ENCODE peak calls at places on chromosomes 7 and 10, in eight cellular contexts. One of them, this sample, is unnamed.
A peak's percentile ranks its signal among the peaks of the same experiment; 100 is the strongest.

GRCh38 chr10:12471135-12471534 is 121.8 kb downstream of the CAMK1D start:
- DNase-seq in GM12878: no peak
- DNase-seq in OCI-LY7: no peak
- DNase-seq in PC-3: no peak
- DNase-seq in GM23248: no peak
- DNase-seq in GM23338: no peak
- DNase-seq in astrocyte: no peak
- DNase-seq in neural progenitor cell: no peak
- DNase-seq in this sample: no peak

GRCh38 chr10:64733980-64734379 is 1212.8 kb downstream of the REEP3 start:
- DNase-seq in OCI-LY7: peak; percentile 0
- DNase-seq in PC-3: peak; percentile 86
- DNase-seq in GM23338: peak; percentile 47
- DNase-seq in GM12878: no peak
- DNase-seq in GM23248: no peak
- DNase-seq in astrocyte: no peak
- DNase-seq in neural progenitor cell: peak; percentile 54
- DNase-seq in this sample: peak; percentile 85

GRCh38 chr7:36336380-36336779 is 53.3 kb upstream of the ANLN start:
- DNase-seq in astrocyte: no peak
- DNase-seq in GM12878: no peak
- DNase-seq in OCI-LY7: no peak
- DNase-seq in GM23248: no peak
- DNase-seq in neural progenitor cell: no peak
- DNase-seq in GM23338: no peak
- DNase-seq in PC-3: no peak
- DNase-seq in this sample: no peak

GRCh38 chr10:63064706-63065105 is 68.4 kb upstream of the NRBF2 start:
- DNase-seq in GM12878: no peak
- DNase-seq in neural progenitor cell: peak; percentile 39
- DNase-seq in PC-3: peak; percentile 74
- DNase-seq in GM23338: no peak
- DNase-seq in astrocyte: peak; percentile 76
- DNase-seq in GM23248: peak; percentile 37
- DNase-seq in OCI-LY7: no peak
- DNase-seq in this sample: no peak

GRCh38 chr10:43128958-43129706 is 9.1 kb upstream of the CSGALNACT2 start:
- DNase-seq in astrocyte: peak; percentile 98
- DNase-seq in GM23248: peak; percentile 96
- DNase-seq in GM12878: no peak
- DNase-seq in neural progenitor cell: no peak
- DNase-seq in OCI-LY7: no peak
- DNase-seq in GM23338: no peak
- DNase-seq in PC-3: peak; percentile 84
- DNase-seq in this sample: no peak

GRCh38 chr7:55307123-55307916 is 57.8 kb upstream of the LANCL2 start:
- DNase-seq in GM12878: no peak
- DNase-seq in neural progenitor cell: peak; percentile 34
- DNase-seq in astrocyte: peak; percentile 21
- DNase-seq in OCI-LY7: no peak
- DNase-seq in PC-3: no peak
- DNase-seq in GM23338: peak; percentile 51
- DNase-seq in GM23248: peak; percentile 38
- DNase-seq in this sample: no peak

GRCh38 chr7:80711521-80711920 is 73.1 kb downstream of the CD36 start:
- DNase-seq in GM23248: peak; percentile 90
- DNase-seq in GM12878: no peak
- DNase-seq in OCI-LY7: no peak
- DNase-seq in GM23338: no peak
- DNase-seq in neural progenitor cell: no peak
- DNase-seq in PC-3: peak; percentile 49
- DNase-seq in astrocyte: peak; percentile 53
- DNase-seq in this sample: no peak

GRCh38 chr7:46854958-46855473 is 726.9 kb downstream of the TNS3 start:
- DNase-seq in GM12878: no peak
- DNase-seq in GM23248: peak; percentile 86
- DNase-seq in astrocyte: peak; percentile 63
- DNase-seq in neural progenitor cell: no peak
- DNase-seq in GM23338: no peak
- DNase-seq in OCI-LY7: no peak
- DNase-seq in PC-3: no peak
- DNase-seq in this sample: no peak

GRCh38 chr7:2260820-2261219 is 18.8 kb downstream of the NUDT1 start:
- DNase-seq in astrocyte: no peak
- DNase-seq in GM23338: no peak
- DNase-seq in neural progenitor cell: no peak
- DNase-seq in OCI-LY7: no peak
- DNase-seq in GM12878: no peak
- DNase-seq in PC-3: peak; percentile 98
- DNase-seq in GM23248: no peak
- DNase-seq in this sample: no peak

DNA sequence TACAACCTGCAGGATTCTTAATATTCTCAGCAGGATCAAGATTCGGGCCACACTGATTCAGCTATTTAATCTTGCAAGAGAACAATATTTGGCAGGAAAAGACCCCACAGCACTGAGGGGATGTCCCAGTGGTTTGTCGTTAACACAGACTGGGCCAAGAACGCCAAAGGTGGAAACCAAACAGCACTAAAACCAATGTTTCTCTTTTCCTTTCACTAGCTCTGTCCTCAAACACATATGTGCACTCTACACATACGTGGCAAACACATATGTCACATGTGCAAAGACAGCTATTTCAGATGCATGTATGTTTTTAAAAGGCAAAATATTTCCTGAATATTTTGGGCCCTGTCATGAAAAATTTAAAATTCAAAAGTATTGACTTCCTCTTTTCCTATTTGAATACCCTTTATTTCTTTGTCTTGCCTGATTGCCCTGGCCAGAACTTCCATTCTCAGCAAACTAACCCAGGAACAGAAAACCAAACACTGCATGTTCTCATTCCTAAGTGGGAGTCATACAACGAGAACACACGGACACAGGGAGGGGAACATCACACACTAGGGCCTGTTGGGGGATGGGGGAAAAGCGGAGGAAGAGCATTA is 51.7 kb upstream of the NEBL start:
- DNase-seq in neural progenitor cell: no peak
- DNase-seq in GM23338: no peak
- DNase-seq in GM12878: no peak
- DNase-seq in astrocyte: no peak
- DNase-seq in OCI-LY7: peak; percentile 25
- DNase-seq in GM23248: no peak
- DNase-seq in PC-3: no peak
- DNase-seq in this sample: no peak
- H3K4me3 ChIP-seq in neural progenitor cell: no peak overlapping the region
- H3K4me3 ChIP-seq in GM23338: no peak overlapping the region
- H3K4me3 ChIP-seq in GM12878: peak overlapping the region; percentile 55
- H3K4me3 ChIP-seq in astrocyte: no peak overlapping the region
- H3K4me3 ChIP-seq in OCI-LY7: peak overlapping the region; percentile 58
- H3K4me3 ChIP-seq in GM23248: no peak overlapping the region
- H3K4me3 ChIP-seq in PC-3: no peak overlapping the region
- H3K4me3 ChIP-seq in this sample: no peak overlapping the region

GRCh38 chr7:152743600-152743999 is 16.0 kb upstream of the ACTR3B start:
- DNase-seq in OCI-LY7: no peak
- DNase-seq in PC-3: no peak
- DNase-seq in GM23248: no peak
- DNase-seq in GM12878: no peak
- DNase-seq in astrocyte: no peak
- DNase-seq in GM23338: no peak
- DNase-seq in neural progenitor cell: no peak
- DNase-seq in this sample: no peak
- H2AFZ ChIP-seq in OCI-LY7: no peak overlapping the region
- H2AFZ ChIP-seq in PC-3: no peak overlapping the region
- H2AFZ ChIP-seq in GM23248: no peak overlapping the region
- H2AFZ ChIP-seq in GM12878: no peak overlapping the region
- H2AFZ ChIP-seq in astrocyte: no peak overlapping the region
- H2AFZ ChIP-seq in GM23338: no peak overlapping the region
- H2AFZ ChIP-seq in neural progenitor cell: no peak overlapping the region
- H2AFZ ChIP-seq in this sample: no peak overlapping the region

DNA sequence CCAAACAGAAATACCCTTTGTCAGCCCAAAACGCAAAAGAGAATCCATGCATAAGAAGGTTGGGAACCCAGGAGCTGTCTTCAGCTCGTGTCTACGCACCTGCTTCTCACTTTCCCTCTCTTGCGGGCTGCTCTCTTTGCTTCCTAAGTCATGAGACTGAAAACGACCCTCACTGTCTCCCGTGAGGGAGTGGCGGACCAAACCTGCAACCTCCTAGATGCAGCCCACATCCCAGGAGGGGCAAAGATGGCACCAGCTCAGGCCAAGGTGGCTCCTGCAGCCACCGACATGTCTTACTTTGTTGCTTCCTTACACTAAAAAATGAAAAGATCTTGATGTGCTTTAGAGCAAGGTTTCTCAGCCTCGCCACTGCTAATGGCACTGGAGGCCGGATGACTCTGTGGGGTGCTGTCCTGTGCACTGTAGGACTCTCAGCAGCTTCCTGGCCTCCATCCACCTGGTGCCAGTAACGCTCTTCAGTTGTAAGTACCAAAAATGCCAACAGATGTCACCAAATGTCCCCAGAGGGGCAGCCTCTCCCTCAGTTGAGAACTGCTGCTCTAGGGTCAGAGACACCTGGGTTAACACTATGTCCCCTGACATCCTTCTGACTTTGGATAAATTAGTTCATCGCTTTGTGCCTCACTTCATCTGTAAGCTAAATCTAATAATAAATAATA is 179.8 kb upstream of the PFKP start:
- DNase-seq in GM23248: no peak
- DNase-seq in PC-3: no peak
- DNase-seq in GM12878: no peak
- DNase-seq in GM23338: no peak
- DNase-seq in astrocyte: no peak
- DNase-seq in OCI-LY7: no peak
- DNase-seq in neural progenitor cell: no peak
- DNase-seq in this sample: peak; percentile 89
- H3K27ac ChIP-seq in GM23248: no peak overlapping the region
- H3K27ac ChIP-seq in PC-3: no peak overlapping the region
- H3K27ac ChIP-seq in GM12878: no peak overlapping the region
- H3K27ac ChIP-seq in GM23338: no peak overlapping the region
- H3K27ac ChIP-seq in astrocyte: no peak overlapping the region
- H3K27ac ChIP-seq in OCI-LY7: no peak overlapping the region
- H3K27ac ChIP-seq in neural progenitor cell: no peak overlapping the region
- H3K27ac ChIP-seq in this sample: peak overlapping the region; percentile 99

DNA sequence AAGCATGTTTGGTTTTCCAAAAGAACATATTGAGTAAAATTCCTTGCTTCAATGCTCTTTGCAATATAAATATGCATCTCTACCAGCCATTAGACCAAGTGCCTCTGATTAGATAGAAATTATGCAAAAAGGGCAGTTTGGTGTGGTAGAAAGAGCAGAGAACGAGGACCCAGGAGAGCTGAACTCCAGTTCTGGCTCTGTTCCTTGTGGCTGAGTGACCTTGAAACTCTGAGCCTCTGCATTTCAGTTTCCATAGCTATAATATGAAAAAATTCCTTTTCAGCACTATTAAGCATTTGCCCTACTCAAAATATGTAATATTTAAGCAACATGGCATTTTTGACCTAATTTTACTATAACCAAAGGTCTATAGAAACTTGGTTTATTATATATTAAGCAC is 36.5 kb downstream of the COL1A2 start:
- DNase-seq in neural progenitor cell: no peak
- DNase-seq in GM23248: peak; percentile 46
- DNase-seq in PC-3: no peak
- DNase-seq in GM23338: no peak
- DNase-seq in astrocyte: no peak
- DNase-seq in OCI-LY7: no peak
- DNase-seq in GM12878: no peak
- DNase-seq in this sample: no peak
- H3K4me3 ChIP-seq in neural progenitor cell: no peak overlapping the region
- H3K4me3 ChIP-seq in GM23248: no peak overlapping the region
- H3K4me3 ChIP-seq in PC-3: no peak overlapping the region
- H3K4me3 ChIP-seq in GM23338: no peak overlapping the region
- H3K4me3 ChIP-seq in astrocyte: no peak overlapping the region
- H3K4me3 ChIP-seq in OCI-LY7: no peak overlapping the region
- H3K4me3 ChIP-seq in GM12878: no peak overlapping the region
- H3K4me3 ChIP-seq in this sample: no peak overlapping the region

DNA sequence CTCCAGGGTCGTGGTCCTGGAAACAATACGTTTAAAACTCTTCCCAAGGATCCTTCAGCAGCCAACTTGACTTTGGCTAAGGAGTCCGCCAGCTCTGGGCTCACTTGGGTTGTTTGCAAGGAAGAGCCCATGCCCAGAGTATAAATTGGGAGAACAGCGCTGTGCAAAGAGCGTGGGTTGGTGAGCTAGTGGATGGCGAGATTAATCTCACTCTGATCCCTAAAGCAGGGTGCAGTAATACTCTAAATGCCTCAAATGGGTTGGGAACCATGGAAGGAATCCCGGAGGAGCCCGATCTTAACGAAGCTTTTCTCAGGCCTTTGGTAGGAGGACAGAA is 495 bp upstream of the SDHAF3 start:
- DNase-seq in neural progenitor cell: no peak
- DNase-seq in GM12878: no peak
- DNase-seq in astrocyte: no peak
- DNase-seq in PC-3: no peak
- DNase-seq in OCI-LY7: no peak
- DNase-seq in GM23338: no peak
- DNase-seq in GM23248: no peak
- DNase-seq in this sample: no peak
- H2AFZ ChIP-seq in neural progenitor cell: peak overlapping the region; percentile 78
- H2AFZ ChIP-seq in GM12878: peak overlapping the region; percentile 100
- H2AFZ ChIP-seq in astrocyte: peak overlapping the region; percentile 99
- H2AFZ ChIP-seq in PC-3: peak overlapping the region; percentile 83
- H2AFZ ChIP-seq in OCI-LY7: peak overlapping the region; percentile 96
- H2AFZ ChIP-seq in GM23338: peak overlapping the region; percentile 98
- H2AFZ ChIP-seq in GM23248: peak overlapping the region; percentile 100
- H2AFZ ChIP-seq in this sample: peak overlapping the region; percentile 46

DNA sequence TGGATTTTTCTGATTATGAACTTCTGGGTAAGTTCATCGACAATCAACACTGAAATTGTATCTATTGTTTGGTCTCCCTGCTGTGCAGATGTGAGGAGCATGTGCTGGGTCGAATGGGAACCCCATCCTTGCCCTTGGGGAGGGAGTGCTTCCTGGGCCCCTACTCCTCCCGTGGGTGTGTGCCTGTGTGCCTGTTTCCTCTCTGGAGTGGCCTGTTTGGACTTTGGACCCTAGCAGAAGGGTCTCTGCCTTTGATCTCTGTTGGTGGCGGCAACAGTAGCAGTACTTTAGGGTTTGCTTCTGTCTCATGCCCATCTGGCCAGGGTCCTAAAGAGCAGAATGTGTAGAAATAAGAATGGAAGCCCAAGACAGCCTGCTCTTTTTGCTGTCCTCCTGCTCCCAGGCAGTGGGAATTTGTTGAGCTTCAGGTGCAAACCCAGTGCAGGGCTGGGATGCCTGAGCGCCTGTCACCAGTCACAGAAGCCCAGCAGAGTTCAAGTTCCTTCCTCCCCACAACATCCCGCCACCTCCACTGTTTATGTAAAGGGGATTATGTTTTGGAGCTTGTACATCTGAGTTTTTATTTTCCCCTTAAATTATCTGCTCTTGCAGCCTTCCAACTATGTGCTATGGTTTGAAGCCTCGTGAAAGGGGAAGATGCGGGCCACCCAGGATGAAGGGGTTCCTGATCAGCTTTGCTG is 1.5 kb upstream of the TACR2 start:
- DNase-seq in GM23248: no peak
- DNase-seq in GM23338: no peak
- DNase-seq in GM12878: no peak
- DNase-seq in PC-3: no peak
- DNase-seq in neural progenitor cell: no peak
- DNase-seq in astrocyte: no peak
- DNase-seq in OCI-LY7: no peak
- DNase-seq in this sample: no peak
- H3K27ac ChIP-seq in GM23248: no peak overlapping the region
- H3K27ac ChIP-seq in GM23338: no peak overlapping the region
- H3K27ac ChIP-seq in GM12878: no peak overlapping the region
- H3K27ac ChIP-seq in PC-3: no peak overlapping the region
- H3K27ac ChIP-seq in neural progenitor cell: no peak overlapping the region
- H3K27ac ChIP-seq in astrocyte: no peak overlapping the region
- H3K27ac ChIP-seq in OCI-LY7: no peak overlapping the region
- H3K27ac ChIP-seq in this sample: no peak overlapping the region